ENCODE peak calls at places on chromosomes 7 and 10, in five cellular contexts. P is endodermal cell, W is body of pancreas, Q is T-cell, O is ACHN. A is an unnamed sample.

GRCh38 chr7:49639068-49639593 is 134.3 kb upstream of the VWC2 start:
- DNase-seq in P (no peak), W (no peak), Q (no peak), O (no peak), A (no peak)

GRCh38 chr7:70285176-70285575 is 686.9 kb downstream of the AUTS2 start:
- DNase-seq in P (no peak), W (no peak), Q (no peak), O (no peak), A (no peak)

GRCh38 chr10:131676046-131676445 is 224.8 kb upstream of the PPP2R2D start:
- DNase-seq in P (no peak), W (no peak), Q (no peak), O (no peak), A (no peak)

GRCh38 chr10:25175527-25176420 is 973 bp downstream of the GPR158 start:
- DNase-seq in P (peak), W (peak), Q (no peak), O (no peak), A (no peak)

GRCh38 chr10:14384096-14384730 is 53.5 kb upstream of the FRMD4A start:
- DNase-seq in P (no peak), W (no peak), Q (no peak), O (no peak), A (no peak)

GRCh38 chr7:139820089-139820488 is 9.0 kb upstream of the TBXAS1 start:
- DNase-seq in P (no peak), W (no peak), Q (no peak), O (no peak), A (no peak)

GRCh38 chr10:107647462-107647861 is 483.0 kb upstream of the SORCS1 start:
- DNase-seq in P (no peak), W (no peak), Q (no peak), O (no peak), A (no peak)

GRCh38 chr10:67926956-67927355 is 42.5 kb downstream of the SIRT1 start:
- DNase-seq in P (no peak), W (no peak), Q (no peak), O (no peak), A (no peak)

GRCh38 chr7:756928-757560 is 30.0 kb upstream of the PRKAR1B start:
- DNase-seq in P (no peak), W (no peak), Q (no peak), O (no peak), A (no peak)

GRCh38 chr7:6725003-6725402 is 18.3 kb upstream of the ZNF12 start:
- DNase-seq in P (no peak), W (no peak), Q (no peak), O (no peak), A (no peak)

GRCh38 chr7:91514591-91514990 is 250.4 kb downstream of the FZD1 start:
- DNase-seq in P (no peak), W (no peak), Q (no peak), O (no peak), A (no peak)

GRCh38 chr7:17043012-17043877 is 161.5 kb upstream of the AGR3 start:
- DNase-seq in P (no peak), W (no peak), Q (no peak), O (no peak), A (no peak)

GRCh38 chr10:129105266-129105665 is 361.8 kb upstream of the MGMT start:
- DNase-seq in P (no peak), W (no peak), Q (no peak), O (no peak), A (no peak)

GRCh38 chr10:29795856-29796255 is 161.1 kb upstream of the SVIL start:
- DNase-seq in P (no peak), W (no peak), Q (no peak), O (no peak), A (no peak)

GRCh38 chr10:126243976-126244375 is 144.3 kb downstream of the ADAM12 start:
- DNase-seq in P (no peak), W (no peak), Q (no peak), O (no peak), A (no peak)

GRCh38 chr7:141325275-141325674 is 225.9 kb upstream of the AGK start:
- DNase-seq in P (no peak), W (no peak), Q (no peak), O (no peak), A (no peak)

GRCh38 chr10:44786451-44786850 is 124.7 kb upstream of the TMEM72 start:
- DNase-seq in P (no peak), W (peak), Q (no peak), O (no peak), A (no peak)

GRCh38 chr10:104277785-104278184 is 8.8 kb downstream of the GSTO2 start:
- DNase-seq in P (no peak), W (peak), Q (no peak), O (no peak), A (no peak)

GRCh38 chr7:102129636-102130370 is 156.9 kb upstream of the SH2B2 start:
- DNase-seq in P (no peak), W (no peak), Q (no peak), O (peak), A (no peak)

GRCh38 chr10:86284355-86285105 is 82.1 kb downstream of the GRID1 start:
- DNase-seq in P (peak), W (no peak), Q (no peak), O (no peak), A (no peak)

GRCh38 chr7:138919912-138920311 is 61.3 kb downstream of the KIAA1549 start:
- DNase-seq in P (peak), W (no peak), Q (no peak), O (no peak), A (no peak)

GRCh38 chr10:93879273-93879672 is 14.5 kb upstream of the SLC35G1 start:
- DNase-seq in P (no peak), W (no peak), Q (no peak), O (no peak), A (no peak)

GRCh38 chr7:154679689-154680088 is 323.2 kb downstream of the PAXIP1 start:
- DNase-seq in P (no peak), W (no peak), Q (no peak), O (no peak), A (no peak)

GRCh38 chr10:50395279-50395678 is 144.0 kb upstream of the ASAH2 start:
- DNase-seq in P (no peak), W (peak), Q (no peak), O (no peak), A (no peak)

GRCh38 chr10:77359287-77359691 is 278.3 kb downstream of the KCNMA1 start:
- DNase-seq in P (no peak), W (no peak), Q (no peak), O (no peak), A (no peak)

GRCh38 chr7:32047801-32048200 is 22.4 kb downstream of the PDE1C start:
- DNase-seq in P (no peak), W (no peak), Q (no peak), O (no peak), A (no peak)

GRCh38 chr7:42198974-42199668 is 37.9 kb downstream of the GLI3 start:
- DNase-seq in P (no peak), W (no peak), Q (no peak), O (no peak), A (no peak)

GRCh38 chr7:104956753-104957450 is 57.1 kb upstream of the KMT2E start:
- DNase-seq in P (no peak), W (no peak), Q (no peak), O (peak), A (peak)

GRCh38 chr10:117461766-117462423 is 80.7 kb upstream of the EMX2 start:
- DNase-seq in P (no peak), W (no peak), Q (no peak), O (peak), A (peak)

GRCh38 chr10:12389154-12389734 is 39.9 kb downstream of the CAMK1D start:
- DNase-seq in P (no peak), W (peak), Q (no peak), O (no peak), A (no peak)

GRCh38 chr7:29287366-29287765 is 92.8 kb downstream of the CHN2 start:
- DNase-seq in P (no peak), W (peak), Q (no peak), O (peak), A (peak)

GRCh38 chr7:30252885-30253795 is 31.3 kb upstream of the ZNRF2 start:
- DNase-seq in P (no peak), W (peak), Q (no peak), O (peak), A (peak)

GRCh38 chr10:21732067-21732772 is 198.2 kb downstream of the MLLT10 start:
- DNase-seq in P (peak), W (peak), Q (no peak), O (peak), A (peak)

GRCh38 chr10:23293145-23293724 is 51.4 kb downstream of the C10orf67 start:
- DNase-seq in P (peak), W (peak), Q (no peak), O (peak), A (peak)

GRCh38 chr7:7897509-7897908 is 71.1 kb upstream of the GLCCI1 start:
- DNase-seq in P (no peak), W (no peak), Q (no peak), O (no peak), A (no peak)

GRCh38 chr7:124671976-124672375 is 93.6 kb downstream of the GPR37 start:
- DNase-seq in P (no peak), W (no peak), Q (no peak), O (no peak), A (no peak)